ENCODE peak calls at places on chromosomes 6 and 20, in six cellular contexts. One of them, this sample, is unnamed.

GRCh38 chr6:11042750-11043551 is 1.2 kb downstream of the ELOVL2 start:
- DNase-seq in activated CD8-positive, alpha-beta memory T cell treated with anti-CD3 and anti-CD28 coated beads, Interleukin-2, amount 50 U/mL, for 4 hours: no peak
- DNase-seq in effector memory CD8-positive, alpha-beta T cell: no peak
- DNase-seq in omental fat pad: no peak
- DNase-seq in left ventricle myocardium inferior: no peak
- DNase-seq in NCI-H2081 treated with DMSO at 0.1 percent for 48 hours: no peak
- DNase-seq in this sample: no peak

GRCh38 chr6:132715204-132715603 is 1.3 kb upstream of the VNN1 start:
- DNase-seq in activated CD8-positive, alpha-beta memory T cell treated with anti-CD3 and anti-CD28 coated beads, Interleukin-2, amount 50 U/mL, for 4 hours: no peak
- DNase-seq in effector memory CD8-positive, alpha-beta T cell: no peak
- DNase-seq in omental fat pad: no peak
- DNase-seq in left ventricle myocardium inferior: no peak
- DNase-seq in NCI-H2081 treated with DMSO at 0.1 percent for 48 hours: no peak
- DNase-seq in this sample: peak

GRCh38 chr6:89501239-89501638 is 68.3 kb downstream of the ANKRD6 start:
- DNase-seq in activated CD8-positive, alpha-beta memory T cell treated with anti-CD3 and anti-CD28 coated beads, Interleukin-2, amount 50 U/mL, for 4 hours: no peak
- DNase-seq in effector memory CD8-positive, alpha-beta T cell: no peak
- DNase-seq in omental fat pad: no peak
- DNase-seq in left ventricle myocardium inferior: no peak
- DNase-seq in NCI-H2081 treated with DMSO at 0.1 percent for 48 hours: no peak
- DNase-seq in this sample: no peak

GRCh38 chr6:69584913-69585729 is 211.7 kb downstream of the LMBRD1 start:
- DNase-seq in activated CD8-positive, alpha-beta memory T cell treated with anti-CD3 and anti-CD28 coated beads, Interleukin-2, amount 50 U/mL, for 4 hours: no peak
- DNase-seq in effector memory CD8-positive, alpha-beta T cell: no peak
- DNase-seq in omental fat pad: no peak
- DNase-seq in left ventricle myocardium inferior: no peak
- DNase-seq in NCI-H2081 treated with DMSO at 0.1 percent for 48 hours: no peak
- DNase-seq in this sample: no peak

GRCh38 chr20:62474585-62475026 is 1.2 kb downstream of the GATA5 start:
- DNase-seq in activated CD8-positive, alpha-beta memory T cell treated with anti-CD3 and anti-CD28 coated beads, Interleukin-2, amount 50 U/mL, for 4 hours: no peak
- DNase-seq in effector memory CD8-positive, alpha-beta T cell: no peak
- DNase-seq in omental fat pad: no peak
- DNase-seq in left ventricle myocardium inferior: no peak
- DNase-seq in NCI-H2081 treated with DMSO at 0.1 percent for 48 hours: no peak
- DNase-seq in this sample: no peak

GRCh38 chr6:27601668-27602254 is 128.9 kb upstream of the ZNF184 start:
- DNase-seq in activated CD8-positive, alpha-beta memory T cell treated with anti-CD3 and anti-CD28 coated beads, Interleukin-2, amount 50 U/mL, for 4 hours: no peak
- DNase-seq in effector memory CD8-positive, alpha-beta T cell: no peak
- DNase-seq in omental fat pad: no peak
- DNase-seq in left ventricle myocardium inferior: no peak
- DNase-seq in NCI-H2081 treated with DMSO at 0.1 percent for 48 hours: no peak
- DNase-seq in this sample: no peak

GRCh38 chr6:7200598-7201443 is 93.1 kb downstream of the RREB1 start:
- DNase-seq in activated CD8-positive, alpha-beta memory T cell treated with anti-CD3 and anti-CD28 coated beads, Interleukin-2, amount 50 U/mL, for 4 hours: no peak
- DNase-seq in effector memory CD8-positive, alpha-beta T cell: no peak
- DNase-seq in omental fat pad: no peak
- DNase-seq in left ventricle myocardium inferior: no peak
- DNase-seq in NCI-H2081 treated with DMSO at 0.1 percent for 48 hours: no peak
- DNase-seq in this sample: no peak

GRCh38 chr6:162999575-163000285 is 272.0 kb downstream of the PACRG start:
- DNase-seq in activated CD8-positive, alpha-beta memory T cell treated with anti-CD3 and anti-CD28 coated beads, Interleukin-2, amount 50 U/mL, for 4 hours: no peak
- DNase-seq in effector memory CD8-positive, alpha-beta T cell: no peak
- DNase-seq in omental fat pad: no peak
- DNase-seq in left ventricle myocardium inferior: no peak
- DNase-seq in NCI-H2081 treated with DMSO at 0.1 percent for 48 hours: no peak
- DNase-seq in this sample: no peak

GRCh38 chr6:106739387-106739786 is 110.0 kb downstream of the QRSL1 start:
- DNase-seq in activated CD8-positive, alpha-beta memory T cell treated with anti-CD3 and anti-CD28 coated beads, Interleukin-2, amount 50 U/mL, for 4 hours: no peak
- DNase-seq in effector memory CD8-positive, alpha-beta T cell: no peak
- DNase-seq in omental fat pad: no peak
- DNase-seq in left ventricle myocardium inferior: peak
- DNase-seq in NCI-H2081 treated with DMSO at 0.1 percent for 48 hours: no peak
- DNase-seq in this sample: no peak

GRCh38 chr6:157867155-157867559 is 44.1 kb downstream of the SNX9 start:
- DNase-seq in activated CD8-positive, alpha-beta memory T cell treated with anti-CD3 and anti-CD28 coated beads, Interleukin-2, amount 50 U/mL, for 4 hours: no peak
- DNase-seq in effector memory CD8-positive, alpha-beta T cell: no peak
- DNase-seq in omental fat pad: no peak
- DNase-seq in left ventricle myocardium inferior: no peak
- DNase-seq in NCI-H2081 treated with DMSO at 0.1 percent for 48 hours: no peak
- DNase-seq in this sample: no peak

This sample was measured in 8988T.